ENCODE peak calls at places on chromosomes 12 and 14, in nine cellular contexts. One of them, this sample, is unnamed.

GRCh38 chr14:22509036-22509709 is 79.9 kb downstream of the DAD1 start:
- DNase-seq in adrenal gland: no peak
- DNase-seq in stomach: no peak
- DNase-seq in choroid plexus epithelial cell: no peak
- DNase-seq in sigmoid colon: no peak
- DNase-seq in GM12865: peak; percentile 82
- DNase-seq in HFF-Myc: no peak
- DNase-seq in tibial nerve: no peak
- DNase-seq in fibroblast of the aortic adventitia: no peak
- DNase-seq in this sample: no peak

GRCh38 chr12:113208041-113208934 is 13.0 kb upstream of the TPCN1 start:
- DNase-seq in adrenal gland: no peak
- DNase-seq in stomach: peak; percentile 35
- DNase-seq in choroid plexus epithelial cell: peak; percentile 51
- DNase-seq in sigmoid colon: peak; percentile 73
- DNase-seq in GM12865: peak; percentile 98
- DNase-seq in HFF-Myc: peak; percentile 72
- DNase-seq in tibial nerve: peak; percentile 47
- DNase-seq in fibroblast of the aortic adventitia: no peak
- DNase-seq in this sample: peak; percentile 49

GRCh38 chr14:77883479-77884238 is 83.8 kb downstream of the ADCK1 start:
- DNase-seq in adrenal gland: no peak
- DNase-seq in stomach: no peak
- DNase-seq in choroid plexus epithelial cell: no peak
- DNase-seq in sigmoid colon: no peak
- DNase-seq in GM12865: no peak
- DNase-seq in HFF-Myc: no peak
- DNase-seq in tibial nerve: no peak
- DNase-seq in fibroblast of the aortic adventitia: no peak
- DNase-seq in this sample: no peak

GRCh38 chr14:97277711-97278110 is 480.5 kb downstream of the VRK1 start:
- DNase-seq in adrenal gland: no peak
- DNase-seq in stomach: no peak
- DNase-seq in choroid plexus epithelial cell: no peak
- DNase-seq in sigmoid colon: no peak
- DNase-seq in GM12865: no peak
- DNase-seq in HFF-Myc: no peak
- DNase-seq in tibial nerve: no peak
- DNase-seq in fibroblast of the aortic adventitia: no peak
- DNase-seq in this sample: no peak

GRCh38 chr14:97411938-97412612 is 614.9 kb downstream of the VRK1 start:
- DNase-seq in adrenal gland: no peak
- DNase-seq in stomach: no peak
- DNase-seq in choroid plexus epithelial cell: peak; percentile 1
- DNase-seq in sigmoid colon: no peak
- DNase-seq in GM12865: peak; percentile 73
- DNase-seq in HFF-Myc: no peak
- DNase-seq in tibial nerve: no peak
- DNase-seq in fibroblast of the aortic adventitia: no peak
- DNase-seq in this sample: no peak

GRCh38 chr12:5589055-5589454 is 157.1 kb downstream of the NTF3 start:
- DNase-seq in adrenal gland: no peak
- DNase-seq in stomach: no peak
- DNase-seq in choroid plexus epithelial cell: no peak
- DNase-seq in sigmoid colon: no peak
- DNase-seq in GM12865: no peak
- DNase-seq in HFF-Myc: no peak
- DNase-seq in tibial nerve: no peak
- DNase-seq in fibroblast of the aortic adventitia: no peak
- DNase-seq in this sample: no peak

GRCh38 chr12:92827836-92828431 is 101.2 kb downstream of the EEA1 start:
- DNase-seq in adrenal gland: no peak
- DNase-seq in stomach: no peak
- DNase-seq in choroid plexus epithelial cell: peak; percentile 77
- DNase-seq in sigmoid colon: no peak
- DNase-seq in GM12865: peak; percentile 70
- DNase-seq in HFF-Myc: peak; percentile 27
- DNase-seq in tibial nerve: peak; percentile 16
- DNase-seq in fibroblast of the aortic adventitia: peak; percentile 57
- DNase-seq in this sample: no peak

GRCh38 chr12:129052373-129052772 is 199.1 kb downstream of the GLT1D1 start:
- DNase-seq in adrenal gland: no peak
- DNase-seq in stomach: no peak
- DNase-seq in choroid plexus epithelial cell: peak; percentile 17
- DNase-seq in sigmoid colon: no peak
- DNase-seq in GM12865: no peak
- DNase-seq in HFF-Myc: no peak
- DNase-seq in tibial nerve: no peak
- DNase-seq in fibroblast of the aortic adventitia: no peak
- DNase-seq in this sample: no peak

DNA sequence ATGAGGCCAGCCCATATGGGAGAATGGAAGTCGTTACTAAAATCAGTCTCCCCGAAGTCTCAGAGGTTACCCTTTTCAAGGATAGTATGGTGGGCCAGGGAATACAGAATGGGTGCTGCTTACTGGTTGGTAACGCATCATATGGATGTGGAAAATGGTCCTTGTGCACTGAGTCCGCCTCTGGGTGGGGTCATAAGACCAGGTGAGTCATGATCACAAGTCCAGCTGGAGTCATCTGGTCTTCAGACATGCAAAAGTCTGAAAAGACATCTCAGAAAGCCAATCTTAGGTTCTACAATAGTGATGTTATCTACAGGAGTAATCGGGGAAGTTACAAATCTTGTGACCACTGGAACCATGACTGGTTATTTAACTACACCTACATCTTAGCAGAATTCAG is 71.9 kb upstream of the TCL1B start:
- DNase-seq in adrenal gland: no peak
- DNase-seq in stomach: no peak
- DNase-seq in choroid plexus epithelial cell: no peak
- DNase-seq in sigmoid colon: no peak
- DNase-seq in GM12865: peak; percentile 67
- DNase-seq in HFF-Myc: no peak
- DNase-seq in tibial nerve: no peak
- DNase-seq in fibroblast of the aortic adventitia: peak; percentile 1
- DNase-seq in this sample: no peak
- TF ChIP-seq CTCF in adrenal gland: no peak
- TF ChIP-seq CTCF in stomach: no peak
- TF ChIP-seq CTCF in choroid plexus epithelial cell: no peak
- TF ChIP-seq CTCF in sigmoid colon: no peak
- TF ChIP-seq CTCF in GM12865: peak; percentile 26
- TF ChIP-seq CTCF in HFF-Myc: no peak
- TF ChIP-seq CTCF in tibial nerve: no peak
- TF ChIP-seq CTCF in fibroblast of the aortic adventitia: no peak
- TF ChIP-seq CTCF in this sample: no peak

GRCh38 chr14:72540836-72541235 is 353.1 kb downstream of the DPF3 start:
- DNase-seq in adrenal gland: no peak
- DNase-seq in stomach: no peak
- DNase-seq in choroid plexus epithelial cell: no peak
- DNase-seq in sigmoid colon: no peak
- DNase-seq in GM12865: no peak
- DNase-seq in HFF-Myc: no peak
- DNase-seq in tibial nerve: no peak
- DNase-seq in fibroblast of the aortic adventitia: no peak
- DNase-seq in this sample: no peak

GRCh38 chr14:72538387-72538786 is 355.5 kb downstream of the DPF3 start:
- DNase-seq in adrenal gland: no peak
- DNase-seq in stomach: no peak
- DNase-seq in choroid plexus epithelial cell: no peak
- DNase-seq in sigmoid colon: no peak
- DNase-seq in GM12865: no peak
- DNase-seq in HFF-Myc: no peak
- DNase-seq in tibial nerve: no peak
- DNase-seq in fibroblast of the aortic adventitia: no peak
- DNase-seq in this sample: no peak

GRCh38 chr14:72532686-72533454 is 361.0 kb downstream of the DPF3 start:
- DNase-seq in adrenal gland: no peak
- DNase-seq in stomach: no peak
- DNase-seq in choroid plexus epithelial cell: no peak
- DNase-seq in sigmoid colon: no peak
- DNase-seq in GM12865: no peak
- DNase-seq in HFF-Myc: no peak
- DNase-seq in tibial nerve: no peak
- DNase-seq in fibroblast of the aortic adventitia: no peak
- DNase-seq in this sample: no peak

DNA sequence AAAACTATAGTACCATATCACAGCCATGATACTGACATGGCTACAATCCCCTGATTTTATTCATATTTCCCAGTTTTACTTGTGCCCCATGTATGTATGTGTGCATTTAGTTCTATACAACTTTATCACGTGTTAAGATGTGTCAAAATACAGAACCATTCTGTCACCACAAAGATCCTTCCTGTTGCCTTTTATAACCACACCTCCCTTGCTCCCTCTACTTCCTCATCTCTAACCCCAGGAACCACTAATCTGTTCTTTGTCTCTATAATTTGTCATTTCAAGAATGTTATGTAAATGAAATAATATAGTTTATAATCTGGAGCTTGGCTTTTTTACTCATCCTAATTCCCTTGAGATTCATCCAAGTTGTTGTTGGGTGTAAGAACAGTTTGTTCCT is 358.4 kb downstream of the DPF3 start:
- DNase-seq in adrenal gland: no peak
- DNase-seq in stomach: no peak
- DNase-seq in choroid plexus epithelial cell: no peak
- DNase-seq in sigmoid colon: no peak
- DNase-seq in GM12865: peak; percentile 67
- DNase-seq in HFF-Myc: no peak
- DNase-seq in tibial nerve: no peak
- DNase-seq in fibroblast of the aortic adventitia: no peak
- DNase-seq in this sample: no peak
- H3K4me3 ChIP-seq in adrenal gland: no peak overlapping the region
- H3K4me3 ChIP-seq in stomach: no peak overlapping the region
- H3K4me3 ChIP-seq in choroid plexus epithelial cell: no peak overlapping the region
- H3K4me3 ChIP-seq in sigmoid colon: no peak overlapping the region
- H3K4me3 ChIP-seq in GM12865: no peak overlapping the region
- H3K4me3 ChIP-seq in HFF-Myc: no peak overlapping the region
- H3K4me3 ChIP-seq in tibial nerve: no peak overlapping the region
- H3K4me3 ChIP-seq in fibroblast of the aortic adventitia: no peak overlapping the region
- H3K4me3 ChIP-seq in this sample: no peak overlapping the region

GRCh38 chr14:20751963-20752562 is 6.4 kb downstream of the EDDM3A start:
- DNase-seq in adrenal gland: no peak
- DNase-seq in stomach: no peak
- DNase-seq in choroid plexus epithelial cell: no peak
- DNase-seq in sigmoid colon: no peak
- DNase-seq in GM12865: no peak
- DNase-seq in HFF-Myc: peak; percentile 15
- DNase-seq in tibial nerve: no peak
- DNase-seq in fibroblast of the aortic adventitia: no peak
- DNase-seq in this sample: no peak

GRCh38 chr14:20755037-20755436 is 9.3 kb downstream of the EDDM3A start:
- DNase-seq in adrenal gland: no peak
- DNase-seq in stomach: peak; percentile 29
- DNase-seq in choroid plexus epithelial cell: no peak
- DNase-seq in sigmoid colon: no peak
- DNase-seq in GM12865: no peak
- DNase-seq in HFF-Myc: no peak
- DNase-seq in tibial nerve: no peak
- DNase-seq in fibroblast of the aortic adventitia: no peak
- DNase-seq in this sample: no peak

GRCh38 chr14:20760950-20761349 is 7.3 kb upstream of the EDDM3B start:
- DNase-seq in adrenal gland: no peak
- DNase-seq in stomach: no peak
- DNase-seq in choroid plexus epithelial cell: no peak
- DNase-seq in sigmoid colon: no peak
- DNase-seq in GM12865: peak; percentile 44
- DNase-seq in HFF-Myc: no peak
- DNase-seq in tibial nerve: no peak
- DNase-seq in fibroblast of the aortic adventitia: no peak
- DNase-seq in this sample: no peak

GRCh38 chr14:20754308-20754707 is 8.6 kb downstream of the EDDM3A start:
- DNase-seq in adrenal gland: no peak
- DNase-seq in stomach: peak; percentile 43
- DNase-seq in choroid plexus epithelial cell: no peak
- DNase-seq in sigmoid colon: no peak
- DNase-seq in GM12865: no peak
- DNase-seq in HFF-Myc: no peak
- DNase-seq in tibial nerve: no peak
- DNase-seq in fibroblast of the aortic adventitia: no peak
- DNase-seq in this sample: peak; percentile 22

DNA sequence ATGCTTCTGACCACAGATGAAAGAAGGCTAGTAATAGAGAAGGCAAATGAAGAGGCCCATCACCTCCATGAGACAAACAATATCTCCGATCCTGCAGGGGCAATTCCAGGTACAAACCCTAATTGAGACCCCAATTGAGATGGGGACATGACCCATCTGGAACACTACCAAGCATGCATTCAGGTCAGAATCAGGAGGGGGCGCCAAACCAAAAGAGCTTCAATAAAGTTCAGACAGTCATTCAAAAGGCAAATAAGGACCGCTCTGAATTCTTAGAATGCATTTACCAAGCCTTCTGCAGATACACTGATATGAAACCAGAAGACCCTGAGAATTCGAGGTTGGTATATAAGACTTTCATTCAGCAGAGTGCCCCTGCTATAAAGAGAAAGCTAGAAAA is 10.2 kb upstream of the EDDM3B start:
- DNase-seq in adrenal gland: peak; percentile 22
- DNase-seq in stomach: no peak
- DNase-seq in choroid plexus epithelial cell: no peak
- DNase-seq in sigmoid colon: no peak
- DNase-seq in GM12865: peak; percentile 51
- DNase-seq in HFF-Myc: no peak
- DNase-seq in tibial nerve: peak; percentile 15
- DNase-seq in fibroblast of the aortic adventitia: no peak
- DNase-seq in this sample: no peak
- TF ChIP-seq CTCF in adrenal gland: peak; percentile 30
- TF ChIP-seq CTCF in stomach: no peak
- TF ChIP-seq CTCF in choroid plexus epithelial cell: no peak
- TF ChIP-seq CTCF in sigmoid colon: no peak
- TF ChIP-seq CTCF in GM12865: peak; percentile 47
- TF ChIP-seq CTCF in HFF-Myc: no peak
- TF ChIP-seq CTCF in tibial nerve: no peak
- TF ChIP-seq CTCF in fibroblast of the aortic adventitia: no peak
- TF ChIP-seq CTCF in this sample: peak; percentile 27

GRCh38 chr12:114670257-114670955 is 13.6 kb downstream of the TBX3 start:
- DNase-seq in adrenal gland: no peak
- DNase-seq in stomach: no peak
- DNase-seq in choroid plexus epithelial cell: no peak
- DNase-seq in sigmoid colon: no peak
- DNase-seq in GM12865: no peak
- DNase-seq in HFF-Myc: no peak
- DNase-seq in tibial nerve: no peak
- DNase-seq in fibroblast of the aortic adventitia: no peak
- DNase-seq in this sample: no peak

GRCh38 chr12:114673169-114673833 is 10.7 kb downstream of the TBX3 start:
- DNase-seq in adrenal gland: peak; percentile 71
- DNase-seq in stomach: no peak
- DNase-seq in choroid plexus epithelial cell: peak; percentile 91
- DNase-seq in sigmoid colon: peak; percentile 70
- DNase-seq in GM12865: no peak
- DNase-seq in HFF-Myc: no peak
- DNase-seq in tibial nerve: no peak
- DNase-seq in fibroblast of the aortic adventitia: no peak
- DNase-seq in this sample: no peak

GRCh38 chr12:114672817-114673168 is 11.2 kb downstream of the TBX3 start:
- DNase-seq in adrenal gland: no peak
- DNase-seq in stomach: no peak
- DNase-seq in choroid plexus epithelial cell: no peak
- DNase-seq in sigmoid colon: no peak
- DNase-seq in GM12865: no peak
- DNase-seq in HFF-Myc: no peak
- DNase-seq in tibial nerve: no peak
- DNase-seq in fibroblast of the aortic adventitia: no peak
- DNase-seq in this sample: no peak

GRCh38 chr12:114671321-114671663 is 12.7 kb downstream of the TBX3 start:
- DNase-seq in adrenal gland: no peak
- DNase-seq in stomach: no peak
- DNase-seq in choroid plexus epithelial cell: no peak
- DNase-seq in sigmoid colon: no peak
- DNase-seq in GM12865: no peak
- DNase-seq in HFF-Myc: no peak
- DNase-seq in tibial nerve: no peak
- DNase-seq in fibroblast of the aortic adventitia: no peak
- DNase-seq in this sample: no peak

DNA sequence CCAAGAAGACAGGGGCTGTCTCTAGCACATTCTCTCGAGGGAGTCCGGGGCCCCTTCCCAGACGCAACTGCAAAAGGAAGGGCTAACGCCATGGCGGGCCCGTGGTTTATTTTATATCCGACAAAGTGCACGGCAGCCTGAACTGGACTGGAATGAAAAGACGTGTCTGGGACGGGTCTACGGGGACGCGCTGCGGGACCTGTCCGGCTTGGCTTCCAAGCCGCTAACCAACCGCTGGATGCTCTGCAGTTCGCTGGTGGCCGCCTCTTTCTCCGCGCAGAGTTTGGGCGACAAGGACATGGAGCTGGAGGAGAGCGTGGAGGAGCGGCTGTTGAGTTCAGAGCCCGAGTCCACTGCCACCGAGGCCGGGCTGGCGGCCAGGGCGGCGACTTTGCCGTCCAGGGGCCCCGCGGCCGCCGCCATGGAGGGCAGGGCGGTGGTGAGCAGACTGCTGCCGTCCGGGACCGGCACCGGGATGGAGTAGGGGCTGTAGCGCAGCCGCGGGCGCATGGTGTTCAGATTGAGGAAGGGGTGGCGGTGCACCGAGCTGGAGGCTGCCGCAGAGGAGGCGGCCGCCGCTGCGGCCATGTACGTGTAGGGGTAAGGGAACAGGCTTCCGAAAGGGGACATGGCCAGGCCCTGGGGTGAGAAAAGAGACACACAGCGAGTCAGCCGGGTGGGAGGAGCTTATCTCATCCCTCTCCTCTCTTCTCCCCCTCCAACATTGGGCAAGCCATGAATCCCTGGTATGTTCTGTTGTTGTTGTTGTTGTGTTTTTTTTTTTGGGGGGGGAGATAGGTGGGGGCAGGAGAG is 12.1 kb downstream of the TBX3 start:
- DNase-seq in adrenal gland: peak; percentile 76
- DNase-seq in stomach: no peak
- DNase-seq in choroid plexus epithelial cell: no peak
- DNase-seq in sigmoid colon: no peak
- DNase-seq in GM12865: no peak
- DNase-seq in HFF-Myc: no peak
- DNase-seq in tibial nerve: no peak
- DNase-seq in fibroblast of the aortic adventitia: no peak
- DNase-seq in this sample: no peak
- H3K4me3 ChIP-seq in adrenal gland: no peak overlapping the region
- H3K4me3 ChIP-seq in stomach: no peak overlapping the region
- H3K4me3 ChIP-seq in choroid plexus epithelial cell: peak overlapping the region; percentile 27
- H3K4me3 ChIP-seq in sigmoid colon: peak overlapping the region; percentile 12
- H3K4me3 ChIP-seq in GM12865: no peak overlapping the region
- H3K4me3 ChIP-seq in HFF-Myc: peak overlapping the region; percentile 73
- H3K4me3 ChIP-seq in tibial nerve: no peak overlapping the region
- H3K4me3 ChIP-seq in fibroblast of the aortic adventitia: no peak overlapping the region
- H3K4me3 ChIP-seq in this sample: no peak overlapping the region

This sample was measured in pancreas.